ENCODE peak calls at places on chromosomes 5 and 9, in ten cellular contexts. H is occipital lobe, I is memory B cell, U is pons, A is iris pigment epithelial cell, W is cardiac muscle cell, K is AG04449, P is skeletal muscle cell, E is foreskin fibroblast, R is Calu3. L is an unnamed sample.

GRCh38 chr5:169717298-169717697 is 80.2 kb downstream of the DOCK2 start:
- DNase-seq in H (no peak), K (no peak), U (no peak), E (peak; percentile 74), I (no peak), R (no peak), P (peak; percentile 33), A (peak; percentile 52), W (peak; percentile 86), L (no peak)

GRCh38 chr9:110650261-110650660 is 18.3 kb upstream of the MUSK start:
- DNase-seq in A (peak; percentile 89), P (peak; percentile 78), E (peak; percentile 97), U (no peak), K (peak; percentile 50), H (no peak), W (peak; percentile 18), R (no peak), I (no peak), L (no peak)

GRCh38 chr5:150671509-150672236 is 10.6 kb downstream of the MYOZ3 start:
- DNase-seq in K (no peak), R (no peak), W (peak; percentile 18), A (no peak), I (no peak), U (no peak), P (no peak), E (no peak), H (no peak), L (no peak)

GRCh38 chr5:10194083-10194482 is 55.6 kb downstream of the ATPSCKMT start:
- DNase-seq in I (no peak), W (no peak), R (no peak), A (no peak), P (no peak), U (no peak), H (no peak), K (no peak), E (no peak), L (no peak)

GRCh38 chr9:107778666-107779065 is 289.1 kb upstream of the KLF4 start:
- DNase-seq in E (peak; percentile 54), W (no peak), R (no peak), H (no peak), A (no peak), U (no peak), I (no peak), K (no peak), P (no peak), L (no peak)

GRCh38 chr5:67061511-67061910 is 135.1 kb downstream of the CD180 start:
- DNase-seq in U (no peak), I (no peak), A (no peak), P (no peak), E (no peak), W (no peak), R (no peak), H (no peak), K (no peak), L (no peak)

GRCh38 chr5:18798058-18798457 is 1163.8 kb downstream of the TAF11L14 start:
- DNase-seq in W (no peak), E (no peak), P (no peak), H (no peak), A (no peak), I (no peak), R (no peak), U (no peak), K (no peak), L (no peak)

GRCh38 chr9:81108391-81108790 is 581.0 kb downstream of the TLE1 start:
- DNase-seq in U (no peak), P (peak; percentile 23), R (no peak), E (peak; percentile 57), I (no peak), W (no peak), H (no peak), K (no peak), A (peak; percentile 28), L (no peak)

GRCh38 chr9:110152704-110153374 is 55.1 kb downstream of the C9orf152 start:
- DNase-seq in U (peak; percentile 71), K (no peak), P (no peak), E (peak; percentile 71), H (no peak), I (peak; percentile 52), A (peak; percentile 57), W (peak; percentile 71), R (peak; percentile 28), L (peak; percentile 68)

GRCh38 chr5:132354828-132355765 is 14.4 kb upstream of the SLC22A5 start:
- DNase-seq in P (no peak), A (no peak), W (no peak), K (no peak), E (no peak), I (no peak), H (no peak), U (no peak), R (no peak), L (no peak)

GRCh38 chr9:75957095-75957494 is 66.6 kb downstream of the PCSK5 start:
- DNase-seq in A (no peak), W (no peak), P (no peak), E (no peak), H (no peak), R (no peak), U (no peak), I (no peak), K (no peak), L (no peak)

GRCh38 chr5:56876325-56876724 is 33.1 kb upstream of the SETD9 start:
- DNase-seq in W (no peak), U (no peak), E (peak; percentile 23), R (no peak), A (peak; percentile 42), K (no peak), I (no peak), H (no peak), P (no peak), L (no peak)

GRCh38 chr5:143116817-143117216 is 286.7 kb downstream of the NR3C1 start:
- DNase-seq in P (no peak), E (no peak), A (no peak), U (no peak), W (no peak), I (no peak), H (no peak), K (no peak), R (no peak), L (no peak)

GRCh38 chr9:124105266-124105665 is 93.7 kb downstream of the LHX2 start:
- DNase-seq in P (no peak), K (no peak), H (no peak), W (no peak), R (no peak), A (no peak), U (no peak), E (no peak), I (no peak), L (no peak)

GRCh38 chr5:50751064-50751657 is 84.7 kb downstream of the PARP8 start:
- DNase-seq in I (peak; percentile 64), K (no peak), R (peak; percentile 20), A (peak; percentile 20), E (peak; percentile 57), H (no peak), P (no peak), W (peak; percentile 66), U (peak; percentile 50), L (peak; percentile 72)

GRCh38 chr5:51380603-51381207 is 2.5 kb upstream of the ISL1 start:
- DNase-seq in A (peak; percentile 20), E (peak; percentile 82), I (no peak), H (no peak), P (no peak), K (no peak), R (peak; percentile 51), U (peak; percentile 33), W (peak; percentile 29), L (peak; percentile 19)

GRCh38 chr9:28487561-28487960 is 914.3 kb upstream of the C9orf72 start:
- DNase-seq in K (no peak), W (no peak), P (no peak), U (no peak), I (no peak), A (no peak), E (no peak), R (no peak), H (no peak), L (no peak)

GRCh38 chr9:91047529-91047928 is 245.9 kb downstream of the SYK start:
- DNase-seq in U (no peak), A (no peak), K (no peak), I (no peak), P (no peak), H (no peak), E (no peak), R (no peak), W (no peak), L (peak; percentile 24)

L was measured in GM12865.